ENCODE peak calls at places on chromosomes 3 and 15, in nine cellular contexts. One of them, this sample, is unnamed.

GRCh38 chr3:31534036-31534435 is 1.3 kb downstream of the STT3B start:
- DNase-seq in uterus: no peak
- DNase-seq in mammary epithelial cell: peak
- DNase-seq in body of pancreas: no peak
- DNase-seq in H9: no peak
- DNase-seq in NB4: peak
- DNase-seq in heart right ventricle: no peak
- DNase-seq in cardiac fibroblast: peak
- DNase-seq in foreskin fibroblast: peak
- DNase-seq in this sample: no peak

GRCh38 chr15:43920815-43921214 is 94.0 kb downstream of the WDR76 start:
- DNase-seq in uterus: no peak
- DNase-seq in mammary epithelial cell: no peak
- DNase-seq in body of pancreas: no peak
- DNase-seq in H9: no peak
- DNase-seq in NB4: no peak
- DNase-seq in heart right ventricle: no peak
- DNase-seq in cardiac fibroblast: no peak
- DNase-seq in foreskin fibroblast: peak
- DNase-seq in this sample: no peak

GRCh38 chr3:102125994-102126368 is 276.7 kb downstream of the NFKBIZ start:
- DNase-seq in uterus: no peak
- DNase-seq in mammary epithelial cell: no peak
- DNase-seq in body of pancreas: no peak
- DNase-seq in H9: no peak
- DNase-seq in NB4: no peak
- DNase-seq in heart right ventricle: no peak
- DNase-seq in cardiac fibroblast: no peak
- DNase-seq in foreskin fibroblast: peak
- DNase-seq in this sample: no peak

GRCh38 chr3:171935261-171936123 is 92.3 kb downstream of the TMEM212 start:
- DNase-seq in uterus: no peak
- DNase-seq in mammary epithelial cell: no peak
- DNase-seq in body of pancreas: no peak
- DNase-seq in H9: no peak
- DNase-seq in NB4: peak
- DNase-seq in heart right ventricle: no peak
- DNase-seq in cardiac fibroblast: no peak
- DNase-seq in foreskin fibroblast: no peak
- DNase-seq in this sample: peak

GRCh38 chr3:38039899-38040261 is 872 bp downstream of the DLEC1 start:
- DNase-seq in uterus: peak
- DNase-seq in mammary epithelial cell: no peak
- DNase-seq in body of pancreas: no peak
- DNase-seq in H9: peak
- DNase-seq in NB4: peak
- DNase-seq in heart right ventricle: peak
- DNase-seq in cardiac fibroblast: peak
- DNase-seq in foreskin fibroblast: peak
- DNase-seq in this sample: peak

GRCh38 chr15:74573987-74574386 is 33.0 kb downstream of the ARID3B start:
- DNase-seq in uterus: no peak
- DNase-seq in mammary epithelial cell: peak
- DNase-seq in body of pancreas: no peak
- DNase-seq in H9: no peak
- DNase-seq in NB4: no peak
- DNase-seq in heart right ventricle: no peak
- DNase-seq in cardiac fibroblast: no peak
- DNase-seq in foreskin fibroblast: peak
- DNase-seq in this sample: no peak

GRCh38 chr15:73982251-73982962 is 9.7 kb downstream of the STOML1 start:
- DNase-seq in uterus: peak
- DNase-seq in mammary epithelial cell: peak
- DNase-seq in body of pancreas: no peak
- DNase-seq in H9: no peak
- DNase-seq in NB4: no peak
- DNase-seq in heart right ventricle: peak
- DNase-seq in cardiac fibroblast: peak
- DNase-seq in foreskin fibroblast: peak
- DNase-seq in this sample: peak

GRCh38 chr3:32239638-32240550 is 1.4 kb downstream of the CMTM8 start:
- DNase-seq in uterus: no peak
- DNase-seq in mammary epithelial cell: no peak
- DNase-seq in body of pancreas: peak
- DNase-seq in H9: peak
- DNase-seq in NB4: peak
- DNase-seq in heart right ventricle: no peak
- DNase-seq in cardiac fibroblast: peak
- DNase-seq in foreskin fibroblast: peak
- DNase-seq in this sample: peak

GRCh38 chr3:71432044-71432970 is 151.2 kb downstream of the FOXP1 start:
- DNase-seq in uterus: no peak
- DNase-seq in mammary epithelial cell: no peak
- DNase-seq in body of pancreas: no peak
- DNase-seq in H9: no peak
- DNase-seq in NB4: no peak
- DNase-seq in heart right ventricle: peak
- DNase-seq in cardiac fibroblast: no peak
- DNase-seq in foreskin fibroblast: no peak
- DNase-seq in this sample: no peak

GRCh38 chr15:50463423-50464358 is 39.5 kb downstream of the USP8 start:
- DNase-seq in uterus: no peak
- DNase-seq in mammary epithelial cell: no peak
- DNase-seq in body of pancreas: no peak
- DNase-seq in H9: no peak
- DNase-seq in NB4: no peak
- DNase-seq in heart right ventricle: no peak
- DNase-seq in cardiac fibroblast: peak
- DNase-seq in foreskin fibroblast: peak
- DNase-seq in this sample: no peak

GRCh38 chr3:34268032-34268760 is 469.8 kb downstream of the PDCD6IP start:
- DNase-seq in uterus: no peak
- DNase-seq in mammary epithelial cell: no peak
- DNase-seq in body of pancreas: no peak
- DNase-seq in H9: no peak
- DNase-seq in NB4: no peak
- DNase-seq in heart right ventricle: no peak
- DNase-seq in cardiac fibroblast: no peak
- DNase-seq in foreskin fibroblast: peak
- DNase-seq in this sample: no peak

DNA sequence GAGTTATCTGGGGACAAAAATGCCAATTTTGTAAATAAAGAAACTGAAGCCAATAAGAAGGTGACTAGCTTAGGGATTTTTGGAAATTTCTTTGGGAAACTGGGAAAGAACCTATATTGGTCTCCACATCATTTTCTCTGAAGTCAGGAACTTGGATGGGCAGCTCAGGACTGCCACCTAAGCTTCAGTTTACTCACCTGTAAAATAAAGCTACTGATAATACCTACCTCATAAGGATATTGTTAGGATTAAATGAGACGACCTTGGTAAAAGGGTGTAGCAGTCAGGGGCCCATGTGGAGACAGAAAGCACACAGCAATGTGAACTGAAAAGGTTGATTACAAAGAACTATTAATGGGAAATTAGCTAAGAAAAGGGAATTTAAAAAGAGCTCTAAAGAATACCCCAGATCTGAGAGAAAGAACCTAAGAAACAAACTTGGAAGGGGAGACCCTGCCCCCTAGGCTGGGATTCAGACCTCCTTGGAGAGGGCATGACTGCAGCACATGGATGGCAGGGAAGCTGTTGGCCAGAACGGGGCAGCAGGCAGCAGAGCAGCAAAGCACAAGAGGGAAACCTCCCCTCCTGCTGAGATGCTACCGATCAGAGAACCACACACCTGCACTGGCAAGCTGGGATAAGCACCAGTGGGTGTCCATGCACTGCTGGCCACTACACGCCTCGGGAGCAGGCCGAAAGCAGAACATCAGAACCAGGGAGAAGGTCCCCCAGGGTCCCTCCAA is 83.7 kb upstream of the THBS1 start:
- DNase-seq in uterus: no peak
- DNase-seq in mammary epithelial cell: no peak
- DNase-seq in body of pancreas: no peak
- DNase-seq in H9: no peak
- DNase-seq in NB4: no peak
- DNase-seq in heart right ventricle: no peak
- DNase-seq in cardiac fibroblast: no peak
- DNase-seq in foreskin fibroblast: no peak
- DNase-seq in this sample: no peak
- TF ChIP-seq CTCF in uterus: no peak
- TF ChIP-seq CTCF in mammary epithelial cell: no peak
- TF ChIP-seq CTCF in body of pancreas: peak
- TF ChIP-seq CTCF in H9: no peak
- TF ChIP-seq CTCF in NB4: no peak
- TF ChIP-seq CTCF in heart right ventricle: no peak
- TF ChIP-seq CTCF in cardiac fibroblast: no peak
- TF ChIP-seq CTCF in foreskin fibroblast: no peak
- TF ChIP-seq CTCF in this sample: no peak

GRCh38 chr3:85576801-85577200 is 618.0 kb downstream of the CADM2 start:
- DNase-seq in uterus: no peak
- DNase-seq in mammary epithelial cell: no peak
- DNase-seq in body of pancreas: no peak
- DNase-seq in H9: no peak
- DNase-seq in NB4: no peak
- DNase-seq in heart right ventricle: no peak
- DNase-seq in cardiac fibroblast: no peak
- DNase-seq in foreskin fibroblast: no peak
- DNase-seq in this sample: no peak

GRCh38 chr3:85572978-85573377 is 614.2 kb downstream of the CADM2 start:
- DNase-seq in uterus: no peak
- DNase-seq in mammary epithelial cell: no peak
- DNase-seq in body of pancreas: no peak
- DNase-seq in H9: no peak
- DNase-seq in NB4: no peak
- DNase-seq in heart right ventricle: no peak
- DNase-seq in cardiac fibroblast: no peak
- DNase-seq in foreskin fibroblast: no peak
- DNase-seq in this sample: no peak

GRCh38 chr3:85574306-85574705 is 615.5 kb downstream of the CADM2 start:
- DNase-seq in uterus: no peak
- DNase-seq in mammary epithelial cell: no peak
- DNase-seq in body of pancreas: no peak
- DNase-seq in H9: no peak
- DNase-seq in NB4: no peak
- DNase-seq in heart right ventricle: no peak
- DNase-seq in cardiac fibroblast: no peak
- DNase-seq in foreskin fibroblast: peak
- DNase-seq in this sample: no peak

GRCh38 chr3:85572426-85572825 is 613.6 kb downstream of the CADM2 start:
- DNase-seq in uterus: no peak
- DNase-seq in mammary epithelial cell: no peak
- DNase-seq in body of pancreas: no peak
- DNase-seq in H9: no peak
- DNase-seq in NB4: no peak
- DNase-seq in heart right ventricle: no peak
- DNase-seq in cardiac fibroblast: peak
- DNase-seq in foreskin fibroblast: no peak
- DNase-seq in this sample: no peak

DNA sequence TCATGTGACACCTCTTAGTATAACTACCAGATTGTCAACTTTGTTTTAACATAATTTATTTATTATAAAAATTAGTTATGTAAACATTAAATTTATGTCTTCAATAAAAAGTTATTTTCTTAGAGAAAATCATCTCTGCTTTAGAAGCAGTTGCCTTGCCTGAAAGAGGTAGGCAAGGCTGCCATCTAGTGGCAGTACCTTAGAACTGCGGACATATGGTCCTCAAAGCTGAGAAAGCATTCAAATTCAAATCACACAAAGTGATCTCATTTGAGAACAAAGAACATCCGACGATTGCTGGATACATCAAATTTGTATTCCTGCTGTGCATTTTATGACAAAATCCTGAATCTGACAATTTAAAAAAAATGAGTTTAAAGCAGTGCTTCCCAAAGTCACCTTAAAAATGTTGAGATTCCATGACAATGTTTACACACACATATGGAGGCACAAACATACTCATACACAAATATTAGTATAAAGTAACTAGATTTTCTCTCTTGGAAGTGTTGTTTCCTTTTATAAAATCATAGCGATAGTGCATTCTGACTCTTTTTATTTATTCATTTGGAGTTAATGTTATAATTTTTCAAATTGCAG is 617.4 kb downstream of the CADM2 start:
- DNase-seq in uterus: no peak
- DNase-seq in mammary epithelial cell: peak
- DNase-seq in body of pancreas: peak
- DNase-seq in H9: peak
- DNase-seq in NB4: peak
- DNase-seq in heart right ventricle: peak
- DNase-seq in cardiac fibroblast: peak
- DNase-seq in foreskin fibroblast: peak
- DNase-seq in this sample: peak
- TF ChIP-seq CTCF in uterus: peak
- TF ChIP-seq CTCF in mammary epithelial cell: peak
- TF ChIP-seq CTCF in body of pancreas: peak
- TF ChIP-seq CTCF in H9: peak
- TF ChIP-seq CTCF in NB4: peak
- TF ChIP-seq CTCF in heart right ventricle: peak
- TF ChIP-seq CTCF in cardiac fibroblast: peak
- TF ChIP-seq CTCF in foreskin fibroblast: peak
- TF ChIP-seq CTCF in this sample: peak

GRCh38 chr3:52077376-52077775 is 21.0 kb upstream of the DUSP7 start:
- DNase-seq in uterus: no peak
- DNase-seq in mammary epithelial cell: no peak
- DNase-seq in body of pancreas: no peak
- DNase-seq in H9: no peak
- DNase-seq in NB4: no peak
- DNase-seq in heart right ventricle: no peak
- DNase-seq in cardiac fibroblast: no peak
- DNase-seq in foreskin fibroblast: peak
- DNase-seq in this sample: no peak
- TF ChIP-seq CTCF in uterus: peak
- TF ChIP-seq CTCF in mammary epithelial cell: no peak
- TF ChIP-seq CTCF in body of pancreas: no peak
- TF ChIP-seq CTCF in H9: no peak
- TF ChIP-seq CTCF in NB4: no peak
- TF ChIP-seq CTCF in heart right ventricle: peak
- TF ChIP-seq CTCF in cardiac fibroblast: no peak
- TF ChIP-seq CTCF in foreskin fibroblast: peak
- TF ChIP-seq CTCF in this sample: no peak

DNA sequence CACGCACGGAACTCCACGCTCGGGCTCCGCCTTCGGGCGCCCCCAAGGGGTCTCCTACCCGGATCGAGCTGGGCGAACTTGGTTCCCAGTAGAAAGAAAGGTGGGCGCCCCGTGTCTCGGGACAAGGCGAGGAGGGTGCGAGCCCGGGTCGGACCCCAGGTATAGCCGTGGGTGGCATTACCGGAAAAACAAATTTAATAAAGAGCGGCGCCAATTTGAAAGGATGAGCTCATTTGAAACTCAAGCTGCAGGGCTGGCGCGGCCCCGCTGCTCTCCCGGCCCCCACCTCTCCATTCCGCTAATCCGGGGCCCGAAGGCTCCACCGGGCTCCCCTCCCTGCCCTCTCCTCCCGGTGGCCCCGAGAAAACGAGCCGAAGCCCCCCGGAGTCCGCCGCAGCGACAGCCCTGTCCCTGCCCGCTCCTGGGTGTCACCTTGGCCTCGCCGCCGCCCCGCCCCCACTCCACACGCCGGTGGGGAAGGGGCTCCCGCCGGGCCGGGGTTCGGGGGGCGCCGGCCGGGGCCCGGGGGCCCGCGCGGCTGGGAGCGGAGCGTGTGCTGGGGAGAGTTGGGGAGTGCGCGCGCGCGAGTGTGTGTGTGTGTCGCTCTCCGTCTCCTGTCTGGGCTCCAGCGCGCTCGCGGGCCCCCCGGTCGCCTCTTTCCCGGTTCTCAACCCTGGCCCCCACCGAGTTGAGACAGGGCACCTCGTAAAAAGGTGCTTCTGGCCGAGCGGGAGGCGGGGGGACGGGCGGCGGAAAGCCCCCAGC is 1.4 kb downstream of the IGF2BP2 start:
- DNase-seq in uterus: peak
- DNase-seq in mammary epithelial cell: peak
- DNase-seq in body of pancreas: peak
- DNase-seq in H9: no peak
- DNase-seq in NB4: peak
- DNase-seq in heart right ventricle: peak
- DNase-seq in cardiac fibroblast: peak
- DNase-seq in foreskin fibroblast: peak
- DNase-seq in this sample: peak
- TF ChIP-seq CTCF in uterus: no peak
- TF ChIP-seq CTCF in mammary epithelial cell: no peak
- TF ChIP-seq CTCF in body of pancreas: no peak
- TF ChIP-seq CTCF in H9: peak
- TF ChIP-seq CTCF in NB4: no peak
- TF ChIP-seq CTCF in heart right ventricle: no peak
- TF ChIP-seq CTCF in cardiac fibroblast: peak
- TF ChIP-seq CTCF in foreskin fibroblast: peak
- TF ChIP-seq CTCF in this sample: no peak

This sample was measured in Calu3.